ENCODE peak calls at places on chromosome 6, in four cellular contexts. H is NCI-H1417; X is Caco-2; L is activated gamma-delta T cell treated with anti-CD3 and anti-CD28 coated beads, Interleukin-2, amount 50 U/mL, for 16 hours. S is an unnamed sample.

GRCh38 chr6:166318227-166318626 is 10.0 kb upstream of the PRR18 start:
- DNase-seq in H (no peak), X (no peak), L (no peak), S (no peak)

GRCh38 chr6:43089874-43090556 is 13.9 kb downstream of the PTK7 start:
- DNase-seq in H (no peak), X (peak), L (no peak), S (no peak)

GRCh38 chr6:38091626-38092025 is 272.1 kb downstream of the ZFAND3 start:
- DNase-seq in H (no peak), X (no peak), L (no peak), S (no peak)

GRCh38 chr6:154849475-154849874 is 116.3 kb downstream of the SCAF8 start:
- DNase-seq in H (no peak), X (no peak), L (no peak), S (no peak)

GRCh38 chr6:93412452-93412851 is 6.9 kb downstream of the EPHA7 start:
- DNase-seq in H (no peak), X (no peak), L (no peak), S (no peak)

GRCh38 chr6:27894839-27895762 is 17.1 kb downstream of the OR2B2 start:
- DNase-seq in H (peak), X (peak), L (peak), S (peak)

GRCh38 chr6:5471637-5472430 is 210.5 kb downstream of the FARS2 start:
- DNase-seq in H (no peak), X (no peak), L (no peak), S (no peak)

GRCh38 chr6:163554663-163555062 is 140.1 kb downstream of the QKI start:
- DNase-seq in H (no peak), X (peak), L (peak), S (no peak)

GRCh38 chr6:134097114-134097707 is 44.8 kb upstream of the SLC2A12 start:
- DNase-seq in H (peak), X (peak), L (peak), S (peak)

GRCh38 chr6:100461273-100461919 is 3.3 kb downstream of the SIM1 start:
- DNase-seq in H (no peak), X (peak), L (no peak), S (no peak)

GRCh38 chr6:81242634-81243033 is 509.8 kb downstream of the TENT5A start:
- DNase-seq in H (no peak), X (no peak), L (no peak), S (no peak)

GRCh38 chr6:137692806-137693205 is 174.3 kb upstream of the TNFAIP3 start:
- DNase-seq in H (no peak), X (no peak), L (no peak), S (no peak)

S was measured in ovary.